ENCODE peak calls at places on chromosomes 1 and 21, in nine cellular contexts. H, Q, F, N, U, P, W, R and I are unnamed samples.

GRCh38 chr1:170893655-170894297 is 41.6 kb upstream of the MROH9 start:
- DNase-seq in N (no peak), H (no peak), Q (no peak), W (no peak), U (no peak), P (no peak), R (peak; percentile 21), F (no peak), I (no peak)

GRCh38 chr1:22104865-22105437 is 37.9 kb downstream of the WNT4 start:
- DNase-seq in Q (no peak), R (no peak), U (no peak), H (no peak), P (no peak), W (no peak), N (no peak), F (no peak), I (no peak)

GRCh38 chr1:214840366-214840765 is 237.4 kb downstream of the CENPF start:
- DNase-seq in R (no peak), Q (no peak), H (no peak), F (no peak), W (no peak), P (no peak), U (no peak), N (peak; percentile 69), I (no peak)

GRCh38 chr1:231841616-231842344 is 215.2 kb downstream of the DISC1 start:
- DNase-seq in W (no peak), P (peak; percentile 56), U (no peak), N (peak; percentile 41), H (no peak), Q (no peak), R (no peak), F (no peak), I (no peak)

GRCh38 chr1:225461533-225462428 is 33.9 kb upstream of the LBR start:
- DNase-seq in H (no peak), Q (peak; percentile 21), P (no peak), R (peak; percentile 93), W (no peak), N (no peak), F (no peak), U (no peak), I (peak; percentile 88)

GRCh38 chr1:29514361-29515187 is 278.3 kb downstream of the PTPRU start:
- DNase-seq in Q (no peak), U (no peak), W (no peak), R (no peak), N (no peak), H (no peak), P (no peak), F (no peak), I (no peak)

GRCh38 chr21:41008971-41009370 is 159.0 kb upstream of the BACE2 start:
- DNase-seq in U (no peak), W (no peak), H (peak; percentile 37), R (no peak), P (no peak), N (no peak), Q (no peak), F (no peak), I (no peak)

GRCh38 chr1:181050922-181051321 is 17.1 kb downstream of the MR1 start:
- DNase-seq in N (no peak), H (no peak), F (no peak), P (no peak), Q (no peak), R (no peak), U (no peak), W (no peak), I (no peak)

GRCh38 chr1:65946960-65947359 is 154.3 kb downstream of the PDE4B start:
- DNase-seq in H (no peak), W (no peak), N (peak; percentile 22), F (no peak), R (no peak), Q (no peak), P (no peak), U (no peak), I (no peak)

GRCh38 chr1:92567211-92567868 is 80.6 kb upstream of the GFI1 start:
- DNase-seq in F (no peak), R (no peak), N (peak; percentile 88), W (no peak), P (peak; percentile 8), H (no peak), U (no peak), Q (no peak), I (no peak)

GRCh38 chr1:52955129-52955970 is 28.3 kb downstream of the SCP2 start:
- DNase-seq in N (peak; percentile 85), Q (no peak), H (peak; percentile 16), W (no peak), P (peak; percentile 47), F (no peak), U (no peak), R (peak; percentile 12), I (no peak)

GRCh38 chr1:162561616-162562451 is at the start of gene UAP1:
- DNase-seq in N (no peak), P (peak; percentile 53), U (no peak), H (no peak), F (no peak), R (peak; percentile 44), W (no peak), Q (peak; percentile 59), I (peak; percentile 20)

GRCh38 chr1:81237531-81238528 is 562.9 kb upstream of the ADGRL2 start:
- DNase-seq in Q (peak; percentile 23), F (no peak), W (no peak), N (peak; percentile 8), U (no peak), H (no peak), P (peak; percentile 41), R (no peak), I (no peak)